ENCODE peak calls at places on chromosomes 3 and 15, in ten cellular contexts. One of them, this sample, is unnamed.

GRCh38 chr15:43511012-43511885 is 6.2 kb upstream of the MAP1A start:
- DNase-seq in tibial artery: peak; percentile 54
- DNase-seq in CD4-positive, CD25-positive, alpha-beta regulatory T cell: no peak
- DNase-seq in left ventricle myocardium inferior: no peak
- DNase-seq in SK-N-SH: peak; percentile 55
- DNase-seq in H7: peak; percentile 39
- DNase-seq in psoas muscle: no peak
- DNase-seq in HCT116: peak; percentile 37
- DNase-seq in mammary epithelial cell: no peak
- DNase-seq in spleen: no peak
- DNase-seq in this sample: peak; percentile 70

GRCh38 chr15:74780983-74781672 is 752 bp upstream of the CSK start:
- DNase-seq in tibial artery: no peak
- DNase-seq in CD4-positive, CD25-positive, alpha-beta regulatory T cell: no peak
- DNase-seq in left ventricle myocardium inferior: no peak
- DNase-seq in SK-N-SH: no peak
- DNase-seq in H7: no peak
- DNase-seq in psoas muscle: no peak
- DNase-seq in HCT116: no peak
- DNase-seq in mammary epithelial cell: peak; percentile 47
- DNase-seq in spleen: peak; percentile 87
- DNase-seq in this sample: peak; percentile 30

GRCh38 chr3:197007296-197007940 is 22.2 kb downstream of the MELTF start:
- DNase-seq in tibial artery: no peak
- DNase-seq in CD4-positive, CD25-positive, alpha-beta regulatory T cell: no peak
- DNase-seq in left ventricle myocardium inferior: no peak
- DNase-seq in SK-N-SH: no peak
- DNase-seq in H7: peak; percentile 66
- DNase-seq in psoas muscle: no peak
- DNase-seq in HCT116: no peak
- DNase-seq in mammary epithelial cell: no peak
- DNase-seq in spleen: peak; percentile 41
- DNase-seq in this sample: no peak

GRCh38 chr3:79906106-79906505 is 138.3 kb upstream of the ROBO1 start:
- DNase-seq in tibial artery: no peak
- DNase-seq in CD4-positive, CD25-positive, alpha-beta regulatory T cell: no peak
- DNase-seq in left ventricle myocardium inferior: no peak
- DNase-seq in SK-N-SH: no peak
- DNase-seq in H7: no peak
- DNase-seq in psoas muscle: no peak
- DNase-seq in HCT116: no peak
- DNase-seq in mammary epithelial cell: peak; percentile 14
- DNase-seq in spleen: no peak
- DNase-seq in this sample: no peak

GRCh38 chr3:99943931-99944761 is 126.5 kb downstream of the CMSS1 start:
- DNase-seq in tibial artery: no peak
- DNase-seq in CD4-positive, CD25-positive, alpha-beta regulatory T cell: no peak
- DNase-seq in left ventricle myocardium inferior: no peak
- DNase-seq in SK-N-SH: no peak
- DNase-seq in H7: no peak
- DNase-seq in psoas muscle: no peak
- DNase-seq in HCT116: no peak
- DNase-seq in mammary epithelial cell: no peak
- DNase-seq in spleen: no peak
- DNase-seq in this sample: no peak

GRCh38 chr3:68988740-68989139 is 24.7 kb downstream of the EOGT start:
- DNase-seq in tibial artery: no peak
- DNase-seq in CD4-positive, CD25-positive, alpha-beta regulatory T cell: no peak
- DNase-seq in left ventricle myocardium inferior: no peak
- DNase-seq in SK-N-SH: no peak
- DNase-seq in H7: no peak
- DNase-seq in psoas muscle: no peak
- DNase-seq in HCT116: no peak
- DNase-seq in mammary epithelial cell: no peak
- DNase-seq in spleen: no peak
- DNase-seq in this sample: no peak

GRCh38 chr3:72310028-72310987 is 525.4 kb upstream of the PROK2 start:
- DNase-seq in tibial artery: peak; percentile 72
- DNase-seq in CD4-positive, CD25-positive, alpha-beta regulatory T cell: peak; percentile 3
- DNase-seq in left ventricle myocardium inferior: peak; percentile 45
- DNase-seq in SK-N-SH: peak; percentile 54
- DNase-seq in H7: no peak
- DNase-seq in psoas muscle: no peak
- DNase-seq in HCT116: no peak
- DNase-seq in mammary epithelial cell: no peak
- DNase-seq in spleen: peak; percentile 92
- DNase-seq in this sample: no peak

GRCh38 chr3:127655641-127656040 is 17.1 kb upstream of the ABTB1 start:
- DNase-seq in tibial artery: peak; percentile 29
- DNase-seq in CD4-positive, CD25-positive, alpha-beta regulatory T cell: no peak
- DNase-seq in left ventricle myocardium inferior: no peak
- DNase-seq in SK-N-SH: no peak
- DNase-seq in H7: no peak
- DNase-seq in psoas muscle: no peak
- DNase-seq in HCT116: no peak
- DNase-seq in mammary epithelial cell: no peak
- DNase-seq in spleen: no peak
- DNase-seq in this sample: no peak

GRCh38 chr3:195914648-195915473 is 6.5 kb upstream of the TNK2 start:
- DNase-seq in tibial artery: peak; percentile 97
- DNase-seq in CD4-positive, CD25-positive, alpha-beta regulatory T cell: peak; percentile 86
- DNase-seq in left ventricle myocardium inferior: peak; percentile 92
- DNase-seq in SK-N-SH: peak; percentile 91
- DNase-seq in H7: peak; percentile 93
- DNase-seq in psoas muscle: peak; percentile 97
- DNase-seq in HCT116: peak; percentile 98
- DNase-seq in mammary epithelial cell: peak; percentile 100
- DNase-seq in spleen: peak; percentile 97
- DNase-seq in this sample: peak; percentile 99

GRCh38 chr3:10310578-10310977 is 10.3 kb downstream of the SEC13 start:
- DNase-seq in tibial artery: no peak
- DNase-seq in CD4-positive, CD25-positive, alpha-beta regulatory T cell: no peak
- DNase-seq in left ventricle myocardium inferior: no peak
- DNase-seq in SK-N-SH: no peak
- DNase-seq in H7: no peak
- DNase-seq in psoas muscle: no peak
- DNase-seq in HCT116: no peak
- DNase-seq in mammary epithelial cell: no peak
- DNase-seq in spleen: no peak
- DNase-seq in this sample: no peak

GRCh38 chr3:179666030-179666429 is 13.2 kb downstream of the USP13 start:
- DNase-seq in tibial artery: no peak
- DNase-seq in CD4-positive, CD25-positive, alpha-beta regulatory T cell: no peak
- DNase-seq in left ventricle myocardium inferior: no peak
- DNase-seq in SK-N-SH: no peak
- DNase-seq in H7: no peak
- DNase-seq in psoas muscle: no peak
- DNase-seq in HCT116: no peak
- DNase-seq in mammary epithelial cell: no peak
- DNase-seq in spleen: no peak
- DNase-seq in this sample: no peak

GRCh38 chr3:43769471-43770425 is 79.0 kb downstream of the ABHD5 start:
- DNase-seq in tibial artery: peak; percentile 99
- DNase-seq in CD4-positive, CD25-positive, alpha-beta regulatory T cell: peak; percentile 60
- DNase-seq in left ventricle myocardium inferior: peak; percentile 96
- DNase-seq in SK-N-SH: peak; percentile 81
- DNase-seq in H7: peak; percentile 98
- DNase-seq in psoas muscle: peak; percentile 96
- DNase-seq in HCT116: peak; percentile 94
- DNase-seq in mammary epithelial cell: peak; percentile 90
- DNase-seq in spleen: peak; percentile 95
- DNase-seq in this sample: peak; percentile 100
- H3K4me3 ChIP-seq in tibial artery: peak overlapping the region; percentile 33
- H3K4me3 ChIP-seq in CD4-positive, CD25-positive, alpha-beta regulatory T cell: peak overlapping the region; percentile 52
- H3K4me3 ChIP-seq in left ventricle myocardium inferior: peak overlapping the region; percentile 54
- H3K4me3 ChIP-seq in SK-N-SH: peak overlapping the region; percentile 35
- H3K4me3 ChIP-seq in H7: peak overlapping the region; percentile 18
- H3K4me3 ChIP-seq in psoas muscle: peak overlapping the region; percentile 54
- H3K4me3 ChIP-seq in HCT116: peak overlapping the region; percentile 47
- H3K4me3 ChIP-seq in mammary epithelial cell: no peak overlapping the region
- H3K4me3 ChIP-seq in spleen: no peak overlapping the region
- H3K4me3 ChIP-seq in this sample: peak overlapping the region; percentile 43

GRCh38 chr3:157390713-157391515 is 45.7 kb upstream of the PTX3 start:
- DNase-seq in tibial artery: no peak
- DNase-seq in CD4-positive, CD25-positive, alpha-beta regulatory T cell: no peak
- DNase-seq in left ventricle myocardium inferior: no peak
- DNase-seq in SK-N-SH: no peak
- DNase-seq in H7: no peak
- DNase-seq in psoas muscle: no peak
- DNase-seq in HCT116: no peak
- DNase-seq in mammary epithelial cell: peak; percentile 5
- DNase-seq in spleen: no peak
- DNase-seq in this sample: no peak
- H3K36me3 ChIP-seq in tibial artery: no peaks in the 10 kb centered on the region
- H3K36me3 ChIP-seq in CD4-positive, CD25-positive, alpha-beta regulatory T cell: no peaks in the 10 kb centered on the region
- H3K36me3 ChIP-seq in left ventricle myocardium inferior: no peaks in the 10 kb centered on the region
- H3K36me3 ChIP-seq in SK-N-SH: no peaks in the 10 kb centered on the region
- H3K36me3 ChIP-seq in H7: no peaks in the 10 kb centered on the region
- H3K36me3 ChIP-seq in psoas muscle: no peaks in the 10 kb centered on the region
- H3K36me3 ChIP-seq in HCT116: no peaks in the 10 kb centered on the region
- H3K36me3 ChIP-seq in mammary epithelial cell: no peaks in the 10 kb centered on the region
- H3K36me3 ChIP-seq in spleen: no peaks in the 10 kb centered on the region
- H3K36me3 ChIP-seq in this sample: no peaks in the 10 kb centered on the region

DNA sequence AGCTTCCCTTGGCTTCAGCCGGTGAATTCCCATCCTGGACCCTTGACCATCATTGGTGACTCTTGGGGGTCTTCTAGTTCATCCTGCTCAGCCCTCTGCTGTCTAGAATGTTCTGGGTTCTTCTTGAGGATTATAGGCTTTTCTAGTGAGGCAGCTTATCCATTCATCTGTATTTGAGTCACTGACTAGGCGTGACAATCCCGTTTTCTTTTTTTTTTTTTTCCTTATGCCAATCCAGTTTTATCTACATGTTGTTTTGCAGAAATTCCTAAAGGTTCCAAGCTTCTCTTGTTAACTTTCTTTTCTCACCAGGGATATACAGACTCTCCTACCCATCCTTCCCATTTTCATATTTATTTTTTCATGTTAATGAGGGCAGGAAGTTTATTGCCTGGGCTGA is 6.6 kb upstream of the TRAK1 start:
- DNase-seq in tibial artery: no peak
- DNase-seq in CD4-positive, CD25-positive, alpha-beta regulatory T cell: no peak
- DNase-seq in left ventricle myocardium inferior: no peak
- DNase-seq in SK-N-SH: no peak
- DNase-seq in H7: no peak
- DNase-seq in psoas muscle: no peak
- DNase-seq in HCT116: no peak
- DNase-seq in mammary epithelial cell: no peak
- DNase-seq in spleen: no peak
- DNase-seq in this sample: no peak
- H3K4me3 ChIP-seq in tibial artery: no peak overlapping the region
- H3K4me3 ChIP-seq in CD4-positive, CD25-positive, alpha-beta regulatory T cell: no peak overlapping the region
- H3K4me3 ChIP-seq in left ventricle myocardium inferior: no peak overlapping the region
- H3K4me3 ChIP-seq in SK-N-SH: no peak overlapping the region
- H3K4me3 ChIP-seq in H7: no peak overlapping the region
- H3K4me3 ChIP-seq in psoas muscle: no peak overlapping the region
- H3K4me3 ChIP-seq in HCT116: no peak overlapping the region
- H3K4me3 ChIP-seq in mammary epithelial cell: no peak overlapping the region
- H3K4me3 ChIP-seq in spleen: no peak overlapping the region
- H3K4me3 ChIP-seq in this sample: no peak overlapping the region

DNA sequence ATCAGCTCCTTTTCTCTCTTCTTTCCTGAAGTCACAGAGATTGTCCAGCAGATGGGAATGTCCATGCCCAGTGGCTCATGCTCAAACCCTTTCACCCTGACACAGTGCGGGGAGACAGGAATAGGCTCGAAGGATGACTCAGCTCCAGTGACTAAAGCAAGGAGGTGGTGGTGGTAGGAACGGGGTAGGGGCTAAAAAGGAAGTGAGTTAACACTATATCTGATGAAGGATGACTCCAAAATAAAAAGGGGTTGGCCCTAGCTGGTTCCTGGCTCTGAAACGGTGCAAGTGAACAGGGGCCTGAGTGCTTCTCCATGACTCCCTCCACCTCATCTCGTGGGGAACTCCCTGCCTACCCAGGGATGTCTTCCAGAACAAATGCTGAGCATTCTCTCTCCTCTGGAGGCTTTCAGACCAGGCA is 167.4 kb upstream of the LPP start:
- DNase-seq in tibial artery: no peak
- DNase-seq in CD4-positive, CD25-positive, alpha-beta regulatory T cell: no peak
- DNase-seq in left ventricle myocardium inferior: no peak
- DNase-seq in SK-N-SH: no peak
- DNase-seq in H7: no peak
- DNase-seq in psoas muscle: no peak
- DNase-seq in HCT116: peak; percentile 19
- DNase-seq in mammary epithelial cell: peak; percentile 95
- DNase-seq in spleen: no peak
- DNase-seq in this sample: no peak
- H3K36me3 ChIP-seq in tibial artery: no peaks in the 10 kb centered on the region
- H3K36me3 ChIP-seq in CD4-positive, CD25-positive, alpha-beta regulatory T cell: no peaks in the 10 kb centered on the region
- H3K36me3 ChIP-seq in left ventricle myocardium inferior: no peaks in the 10 kb centered on the region
- H3K36me3 ChIP-seq in SK-N-SH: no peaks in the 10 kb centered on the region
- H3K36me3 ChIP-seq in H7: no peaks in the 10 kb centered on the region
- H3K36me3 ChIP-seq in psoas muscle: no peaks in the 10 kb centered on the region
- H3K36me3 ChIP-seq in HCT116: no peaks in the 10 kb centered on the region
- H3K36me3 ChIP-seq in mammary epithelial cell: no peaks in the 10 kb centered on the region
- H3K36me3 ChIP-seq in spleen: no peaks in the 10 kb centered on the region
- H3K36me3 ChIP-seq in this sample: no peaks in the 10 kb centered on the region

GRCh38 chr3:55491296-55491816 is 4.2 kb upstream of the WNT5A start:
- DNase-seq in tibial artery: no peak
- DNase-seq in CD4-positive, CD25-positive, alpha-beta regulatory T cell: no peak
- DNase-seq in left ventricle myocardium inferior: no peak
- DNase-seq in SK-N-SH: no peak
- DNase-seq in H7: no peak
- DNase-seq in psoas muscle: no peak
- DNase-seq in HCT116: no peak
- DNase-seq in mammary epithelial cell: peak; percentile 74
- DNase-seq in spleen: no peak
- DNase-seq in this sample: no peak

GRCh38 chr3:55490194-55490913 is 3.2 kb upstream of the WNT5A start:
- DNase-seq in tibial artery: no peak
- DNase-seq in CD4-positive, CD25-positive, alpha-beta regulatory T cell: no peak
- DNase-seq in left ventricle myocardium inferior: no peak
- DNase-seq in SK-N-SH: no peak
- DNase-seq in H7: no peak
- DNase-seq in psoas muscle: no peak
- DNase-seq in HCT116: no peak
- DNase-seq in mammary epithelial cell: no peak
- DNase-seq in spleen: no peak
- DNase-seq in this sample: peak; percentile 14

GRCh38 chr3:55488398-55489055 is 1.4 kb upstream of the WNT5A start:
- DNase-seq in tibial artery: no peak
- DNase-seq in CD4-positive, CD25-positive, alpha-beta regulatory T cell: no peak
- DNase-seq in left ventricle myocardium inferior: peak; percentile 49
- DNase-seq in SK-N-SH: peak; percentile 79
- DNase-seq in H7: peak; percentile 89
- DNase-seq in psoas muscle: peak; percentile 66
- DNase-seq in HCT116: no peak
- DNase-seq in mammary epithelial cell: peak; percentile 59
- DNase-seq in spleen: no peak
- DNase-seq in this sample: peak; percentile 97

GRCh38 chr3:55487376-55488241 is 503 bp upstream of the WNT5A start:
- DNase-seq in tibial artery: no peak
- DNase-seq in CD4-positive, CD25-positive, alpha-beta regulatory T cell: no peak
- DNase-seq in left ventricle myocardium inferior: peak; percentile 22
- DNase-seq in SK-N-SH: peak; percentile 74
- DNase-seq in H7: peak; percentile 83
- DNase-seq in psoas muscle: peak; percentile 28
- DNase-seq in HCT116: no peak
- DNase-seq in mammary epithelial cell: peak; percentile 70
- DNase-seq in spleen: no peak
- DNase-seq in this sample: peak; percentile 66

GRCh38 chr3:55489804-55490132 is 2.7 kb upstream of the WNT5A start:
- DNase-seq in tibial artery: no peak
- DNase-seq in CD4-positive, CD25-positive, alpha-beta regulatory T cell: no peak
- DNase-seq in left ventricle myocardium inferior: peak; percentile 22
- DNase-seq in SK-N-SH: no peak
- DNase-seq in H7: peak; percentile 76
- DNase-seq in psoas muscle: no peak
- DNase-seq in HCT116: no peak
- DNase-seq in mammary epithelial cell: no peak
- DNase-seq in spleen: no peak
- DNase-seq in this sample: peak; percentile 76
- H3K4me3 ChIP-seq in tibial artery: no peak overlapping the region
- H3K4me3 ChIP-seq in CD4-positive, CD25-positive, alpha-beta regulatory T cell: no peak overlapping the region
- H3K4me3 ChIP-seq in left ventricle myocardium inferior: peak overlapping the region; percentile 78
- H3K4me3 ChIP-seq in SK-N-SH: no peak overlapping the region
- H3K4me3 ChIP-seq in H7: peak overlapping the region; percentile 72
- H3K4me3 ChIP-seq in psoas muscle: peak overlapping the region; percentile 20
- H3K4me3 ChIP-seq in HCT116: no peak overlapping the region
- H3K4me3 ChIP-seq in mammary epithelial cell: no peak overlapping the region
- H3K4me3 ChIP-seq in spleen: no peak overlapping the region
- H3K4me3 ChIP-seq in this sample: peak overlapping the region; percentile 93